ENCODE peak calls at places on chromosomes 3 and 15, in four cellular contexts. One of them, this sample, is unnamed.

GRCh38 chr3:159786489-159787181 is 202.0 kb upstream of the IL12A start:
- DNase-seq in K562: no peak
- DNase-seq in HEK293T: no peak
- DNase-seq in HepG2: no peak
- DNase-seq in this sample: no peak

GRCh38 chr3:128369106-128369708 is 97.5 kb downstream of the DNAJB8 start:
- DNase-seq in HEK293T: no peak
- DNase-seq in K562: no peak
- DNase-seq in HepG2: no peak
- DNase-seq in this sample: no peak

GRCh38 chr15:70470556-70471191 is 292.7 kb downstream of the UACA start:
- DNase-seq in K562: no peak
- DNase-seq in HepG2: no peak
- DNase-seq in HEK293T: no peak
- DNase-seq in this sample: no peak

GRCh38 chr3:172201136-172201989 is 162.0 kb downstream of the FNDC3B start:
- DNase-seq in K562: peak; percentile 66
- DNase-seq in HepG2: no peak
- DNase-seq in HEK293T: no peak
- DNase-seq in this sample: no peak

GRCh38 chr3:59609967-59610366 is 560.1 kb upstream of the CFAP20DC start:
- DNase-seq in HEK293T: no peak
- DNase-seq in K562: no peak
- DNase-seq in HepG2: no peak
- DNase-seq in this sample: no peak

GRCh38 chr3:197906850-197907187 is 43.2 kb upstream of the RPL35A start:
- DNase-seq in HepG2: no peak
- DNase-seq in HEK293T: no peak
- DNase-seq in K562: no peak
- DNase-seq in this sample: no peak

GRCh38 chr3:17290894-17291293 is 406.1 kb downstream of the PLCL2 start:
- DNase-seq in K562: no peak
- DNase-seq in HepG2: no peak
- DNase-seq in HEK293T: no peak
- DNase-seq in this sample: no peak

GRCh38 chr3:9168230-9168629 is 81.2 kb downstream of the SRGAP3 start:
- DNase-seq in HEK293T: peak; percentile 30
- DNase-seq in HepG2: no peak
- DNase-seq in K562: no peak
- DNase-seq in this sample: peak; percentile 84

GRCh38 chr15:38454687-38455071 is 752 bp downstream of the FAM98B start:
- DNase-seq in HEK293T: no peak
- DNase-seq in K562: no peak
- DNase-seq in HepG2: peak; percentile 9
- DNase-seq in this sample: no peak

GRCh38 chr3:172033392-172033791 is 6.0 kb upstream of the FNDC3B start:
- DNase-seq in HepG2: no peak
- DNase-seq in HEK293T: no peak
- DNase-seq in K562: no peak
- DNase-seq in this sample: no peak

GRCh38 chr3:171160326-171160725 is 133.8 kb upstream of the SLC2A2 start:
- DNase-seq in K562: no peak
- DNase-seq in HepG2: no peak
- DNase-seq in HEK293T: no peak
- DNase-seq in this sample: no peak

GRCh38 chr15:68211656-68212320 is 6.7 kb upstream of the CALML4 start:
- DNase-seq in HepG2: no peak
- DNase-seq in K562: no peak
- DNase-seq in HEK293T: no peak
- DNase-seq in this sample: no peak
- TF ChIP-seq FOXK2 in HepG2: no peak
- TF ChIP-seq FOXK2 in K562: no peak
- TF ChIP-seq FOXK2 in HEK293T: no peak
- TF ChIP-seq FOXK2 in this sample: no peak

GRCh38 chr3:11452312-11452711 is 180.1 kb downstream of the ATG7 start:
- DNase-seq in HEK293T: no peak
- DNase-seq in HepG2: no peak
- DNase-seq in K562: no peak
- DNase-seq in this sample: no peak

GRCh38 chr3:11455977-11456376 is 183.8 kb downstream of the ATG7 start:
- DNase-seq in HepG2: no peak
- DNase-seq in K562: no peak
- DNase-seq in HEK293T: no peak
- DNase-seq in this sample: no peak

GRCh38 chr3:11447584-11448200 is 175.5 kb downstream of the ATG7 start:
- DNase-seq in HEK293T: no peak
- DNase-seq in HepG2: no peak
- DNase-seq in K562: no peak
- DNase-seq in this sample: no peak

GRCh38 chr3:11457126-11457525 is 184.9 kb downstream of the ATG7 start:
- DNase-seq in HEK293T: no peak
- DNase-seq in K562: no peak
- DNase-seq in HepG2: no peak
- DNase-seq in this sample: no peak

DNA sequence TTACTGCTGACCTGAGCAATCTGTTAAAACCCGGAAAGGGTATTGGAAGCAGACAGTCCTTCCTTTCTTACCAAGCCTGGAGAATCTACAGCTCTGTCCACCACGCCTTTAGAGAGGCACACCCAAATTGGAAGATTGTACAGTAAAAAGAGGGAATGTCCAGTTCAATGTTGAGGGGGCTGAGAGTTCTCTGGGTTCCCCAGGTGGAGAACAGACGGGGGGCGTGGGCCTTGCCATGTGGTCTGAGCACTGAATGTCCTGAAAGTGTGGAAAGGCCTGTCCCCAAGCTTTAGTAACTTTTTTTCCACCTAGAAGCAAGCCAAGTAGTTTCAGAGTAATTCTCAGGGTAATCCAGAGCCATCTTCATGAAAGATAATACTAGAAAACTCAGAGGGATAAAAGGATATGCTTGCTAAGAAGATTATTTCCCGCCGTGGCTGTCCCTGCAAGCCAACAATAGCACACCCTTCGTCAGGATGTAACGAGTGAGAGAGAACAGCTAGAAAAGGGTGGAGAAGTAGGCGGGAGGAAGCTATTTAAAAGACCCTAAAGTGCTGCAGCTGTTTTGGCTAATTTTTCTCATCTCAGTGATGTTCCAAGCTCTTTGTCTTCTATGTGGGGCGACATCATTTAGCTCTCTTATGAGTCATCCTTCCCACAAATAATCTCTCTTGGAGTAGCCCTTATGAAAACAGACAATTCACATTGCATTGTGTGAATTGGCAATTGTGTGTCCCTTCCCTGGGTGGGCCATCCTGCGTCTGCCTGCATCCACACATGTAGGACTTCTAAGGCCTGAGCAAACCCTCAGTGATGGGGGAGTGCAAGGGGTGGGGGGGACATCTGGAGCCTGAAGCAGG is 181.0 kb downstream of the ATG7 start:
- DNase-seq in K562: no peak
- DNase-seq in HEK293T: no peak
- DNase-seq in HepG2: peak; percentile 15
- DNase-seq in this sample: no peak
- TF ChIP-seq BHLHE40 in K562: no peak
- TF ChIP-seq BHLHE40 in HEK293T: no peak
- TF ChIP-seq BHLHE40 in HepG2: no peak
- TF ChIP-seq BHLHE40 in this sample: no peak

GRCh38 chr3:133536635-133536980 is 36.9 kb upstream of the CDV3 start:
- DNase-seq in HepG2: no peak
- DNase-seq in HEK293T: no peak
- DNase-seq in K562: no peak
- DNase-seq in this sample: no peak

GRCh38 chr3:133529809-133530208 is 43.7 kb upstream of the CDV3 start:
- DNase-seq in HEK293T: no peak
- DNase-seq in K562: no peak
- DNase-seq in HepG2: no peak
- DNase-seq in this sample: no peak

GRCh38 chr3:133535971-133536634 is 37.4 kb upstream of the CDV3 start:
- DNase-seq in K562: no peak
- DNase-seq in HEK293T: no peak
- DNase-seq in HepG2: peak; percentile 70
- DNase-seq in this sample: no peak

GRCh38 chr3:133531981-133532380 is 41.5 kb upstream of the CDV3 start:
- DNase-seq in HEK293T: no peak
- DNase-seq in K562: no peak
- DNase-seq in HepG2: no peak
- DNase-seq in this sample: no peak

DNA sequence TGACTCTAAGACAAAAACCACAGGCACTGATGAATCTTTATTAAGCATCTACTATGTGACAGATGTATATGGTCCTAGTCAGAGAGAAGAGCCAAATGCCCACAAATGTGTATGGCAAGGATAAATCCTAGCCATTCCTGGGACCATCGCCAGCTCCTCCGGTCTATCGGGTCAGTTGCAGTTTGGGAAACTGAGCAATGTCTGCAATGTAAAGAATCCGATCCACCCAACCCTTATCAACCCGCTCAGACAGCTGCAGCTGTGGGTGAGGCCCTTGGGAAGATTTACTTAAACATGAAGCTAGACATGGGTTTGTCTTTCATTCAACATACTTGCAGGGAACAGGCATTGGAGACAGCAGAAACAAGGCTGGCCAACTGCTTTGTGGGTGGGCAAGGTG is 40.5 kb upstream of the CDV3 start:
- DNase-seq in HEK293T: no peak
- DNase-seq in K562: no peak
- DNase-seq in HepG2: no peak
- DNase-seq in this sample: no peak
- TF ChIP-seq FOXK2 in HEK293T: no peak
- TF ChIP-seq FOXK2 in K562: no peak
- TF ChIP-seq FOXK2 in HepG2: no peak
- TF ChIP-seq FOXK2 in this sample: no peak

DNA sequence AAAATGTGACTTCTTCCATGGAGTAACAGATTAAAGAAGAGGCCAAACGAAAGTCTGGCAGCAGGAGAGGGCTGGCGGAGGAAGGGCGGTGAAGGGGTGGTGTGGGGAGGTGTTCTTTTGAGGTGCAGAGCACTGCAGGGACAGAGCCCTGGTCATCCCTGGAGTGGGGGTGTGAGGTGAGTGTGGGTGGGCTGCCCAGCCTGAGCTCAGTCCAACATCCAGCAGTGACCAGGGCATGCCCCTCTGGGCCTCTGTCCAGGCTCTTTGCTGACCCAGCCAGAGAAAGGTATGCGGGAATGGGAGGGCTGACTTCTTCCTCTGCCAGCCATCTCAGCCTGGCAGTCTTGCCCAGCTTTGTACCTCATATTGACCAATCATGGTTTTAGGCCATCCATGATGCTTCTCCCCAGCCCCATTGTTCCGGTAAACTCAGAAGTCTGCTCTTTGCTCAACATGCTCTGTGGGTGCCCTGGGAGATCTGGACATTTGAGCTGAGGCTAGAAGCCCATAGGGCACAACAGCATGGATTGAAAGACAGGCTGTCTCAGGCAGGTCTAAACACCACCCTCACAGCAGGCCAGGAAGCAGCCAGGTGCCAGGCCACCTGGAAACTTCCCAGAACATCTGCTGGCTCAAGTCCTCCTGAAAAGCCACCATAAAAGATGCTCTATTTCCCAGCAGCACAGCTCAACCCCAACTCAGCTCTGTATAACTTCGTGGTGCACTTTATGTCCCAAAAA is 25.9 kb upstream of the CXCR6 start:
- DNase-seq in K562: no peak
- DNase-seq in HepG2: no peak
- DNase-seq in HEK293T: no peak
- DNase-seq in this sample: no peak
- TF ChIP-seq BHLHE40 in K562: no peak
- TF ChIP-seq BHLHE40 in HepG2: no peak
- TF ChIP-seq BHLHE40 in HEK293T: no peak
- TF ChIP-seq BHLHE40 in this sample: no peak

DNA sequence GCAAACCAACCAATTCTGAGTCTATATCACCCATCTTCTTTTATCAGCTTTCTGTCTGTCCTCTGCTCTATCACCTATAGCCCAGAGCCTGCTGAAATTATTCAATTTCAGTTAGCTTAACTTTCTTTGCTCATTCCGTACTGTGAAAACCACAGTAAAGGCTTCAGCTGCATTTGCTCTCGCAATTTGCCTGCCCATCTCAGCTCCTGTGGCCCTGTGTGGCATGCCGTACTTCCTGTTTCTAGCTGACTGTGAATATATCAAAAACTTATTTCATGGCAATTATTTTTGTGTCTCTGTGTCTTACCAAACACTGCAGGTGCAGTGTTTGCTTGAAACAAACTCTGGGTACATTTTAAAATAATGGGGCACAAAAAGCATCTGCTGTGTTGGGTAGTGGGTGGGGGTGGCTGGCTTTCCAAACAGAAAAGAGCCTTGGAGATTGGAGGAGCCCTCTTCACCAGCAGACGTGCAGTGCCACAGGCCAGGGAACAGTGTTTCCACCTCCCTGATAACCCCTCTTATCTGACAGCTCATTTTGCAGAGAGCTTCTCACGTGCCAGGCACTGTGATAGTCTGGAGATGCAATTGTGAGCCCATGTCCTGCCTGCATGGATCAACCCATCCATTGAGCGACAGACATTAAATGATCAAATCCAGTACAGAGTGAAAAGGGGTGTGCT is 45.2 kb downstream of the GASK1A start:
- DNase-seq in HepG2: no peak
- DNase-seq in HEK293T: no peak
- DNase-seq in K562: no peak
- DNase-seq in this sample: no peak
- TF ChIP-seq FOXK2 in HepG2: no peak
- TF ChIP-seq FOXK2 in HEK293T: no peak
- TF ChIP-seq FOXK2 in K562: no peak
- TF ChIP-seq FOXK2 in this sample: no peak

GRCh38 chr3:6862880-6863195 is 1.9 kb downstream of the GRM7 start:
- DNase-seq in K562: no peak
- DNase-seq in HEK293T: no peak
- DNase-seq in HepG2: no peak
- DNase-seq in this sample: no peak
- TF ChIP-seq BHLHE40 in K562: no peak
- TF ChIP-seq BHLHE40 in HEK293T: no peak
- TF ChIP-seq BHLHE40 in HepG2: no peak
- TF ChIP-seq BHLHE40 in this sample: no peak

This sample was measured in GM12878.